ENCODE peak calls at places on chromosomes 4 and X, in seven cellular contexts. Z, V, J, N, D, A and W are unnamed samples.

GRCh38 chrX:50067435-50068292 is 133.1 kb downstream of the AKAP4 start:
- DNase-seq in V (peak), J (no peak), A (no peak), Z (no peak), D (no peak), N (peak), W (peak)

GRCh38 chr4:158176108-158176507 is 3.3 kb upstream of the GASK1B start:
- DNase-seq in V (no peak), D (no peak), J (no peak), Z (no peak), A (no peak), N (no peak), W (peak)

GRCh38 chr4:139633661-139634060 is 32.0 kb upstream of the MGST2 start:
- DNase-seq in Z (peak), N (peak), J (no peak), A (no peak), V (peak), D (no peak), W (peak)

GRCh38 chrX:67636532-67636931 is 92.7 kb downstream of the AR start:
- DNase-seq in V (no peak), D (no peak), J (no peak), Z (no peak), N (no peak), A (peak), W (no peak)

GRCh38 chr4:140027135-140027534 is 126.8 kb downstream of the MAML3 start:
- DNase-seq in A (no peak), N (no peak), Z (no peak), V (no peak), J (no peak), D (no peak), W (no peak)

GRCh38 chrX:118694628-118695027 is 32.8 kb upstream of the IL13RA1 start:
- DNase-seq in N (no peak), Z (no peak), J (no peak), D (no peak), V (no peak), A (no peak), W (no peak)

GRCh38 chr4:133320576-133321170 is 171.6 kb downstream of the PCDH10 start:
- DNase-seq in N (peak), V (peak), D (no peak), A (peak), J (no peak), Z (no peak), W (peak)

GRCh38 chr4:156633846-156634245 is 337.8 kb downstream of the PDGFC start:
- DNase-seq in Z (no peak), A (no peak), N (no peak), V (no peak), D (no peak), J (no peak), W (no peak)

GRCh38 chrX:134886201-134886600 is 104.6 kb upstream of the SMIM10 start:
- DNase-seq in D (no peak), J (no peak), V (peak), Z (no peak), A (peak), N (no peak), W (peak)

GRCh38 chr4:25788839-25789238 is 73.9 kb downstream of the SEL1L3 start:
- DNase-seq in A (no peak), N (no peak), V (no peak), D (no peak), Z (no peak), J (no peak), W (no peak)
- TF ChIP-seq POLR2A in A (no peak), N (no peak), V (no peak), D (no peak), Z (no peak), J (no peak), W (no peak)

GRCh38 chrX:2700405-2701320 is 9.6 kb downstream of the CD99 start:
- DNase-seq in J (no peak), V (no peak), A (no peak), Z (no peak), N (no peak), D (no peak), W (no peak)

GRCh38 chrX:2698604-2699003 is 7.5 kb downstream of the CD99 start:
- DNase-seq in D (no peak), J (no peak), A (no peak), N (no peak), Z (no peak), V (no peak), W (no peak)

GRCh38 chrX:2703991-2704369 is 12.9 kb downstream of the CD99 start:
- DNase-seq in N (no peak), Z (peak), A (no peak), J (no peak), V (no peak), D (no peak), W (no peak)

GRCh38 chrX:2699959-2700358 is 8.9 kb downstream of the CD99 start:
- DNase-seq in A (no peak), J (no peak), D (no peak), Z (no peak), V (no peak), N (no peak), W (no peak)

DNA sequence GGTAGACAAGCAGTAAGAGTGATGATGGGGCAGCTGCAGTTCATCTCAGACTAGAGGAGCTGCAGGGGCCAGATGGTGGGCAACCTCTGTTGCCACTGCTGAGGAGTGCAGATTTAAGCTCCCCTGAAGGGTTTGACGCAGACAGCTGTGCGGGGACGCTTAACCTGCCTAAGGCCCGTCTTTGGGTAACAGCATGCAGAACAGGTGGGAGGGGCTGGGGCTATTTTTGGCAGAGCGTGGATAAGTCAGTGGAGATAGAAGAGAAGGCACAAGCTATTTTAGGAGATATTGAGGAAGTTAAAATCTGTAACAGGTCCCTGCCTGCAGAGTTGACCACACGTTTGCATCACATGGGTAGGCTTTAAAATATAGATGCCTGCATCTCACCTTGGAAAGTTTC is 10.5 kb downstream of the CD99 start:
- DNase-seq in N (no peak), Z (peak), A (no peak), J (no peak), D (no peak), V (no peak), W (no peak)
- TF ChIP-seq POLR2A in N (no peak), Z (no peak), A (no peak), J (no peak), D (no peak), V (no peak), W (no peak)

GRCh38 chrX:54044126-54044876 is at the start of gene PHF8:
- DNase-seq in A (peak), N (peak), J (peak), D (peak), V (peak), Z (peak), W (peak)

GRCh38 chrX:54044877-54045328 is 630 bp upstream of the PHF8 start:
- DNase-seq in Z (no peak), D (no peak), N (no peak), V (peak), J (no peak), A (no peak), W (no peak)

GRCh38 chrX:54043084-54043483 is 1.2 kb downstream of the PHF8 start:
- DNase-seq in Z (no peak), N (no peak), A (no peak), J (no peak), D (no peak), V (no peak), W (no peak)

GRCh38 chrX:54042609-54043010 is 1.7 kb downstream of the PHF8 start:
- DNase-seq in J (peak), V (peak), A (no peak), Z (peak), N (peak), D (no peak), W (peak)

DNA sequence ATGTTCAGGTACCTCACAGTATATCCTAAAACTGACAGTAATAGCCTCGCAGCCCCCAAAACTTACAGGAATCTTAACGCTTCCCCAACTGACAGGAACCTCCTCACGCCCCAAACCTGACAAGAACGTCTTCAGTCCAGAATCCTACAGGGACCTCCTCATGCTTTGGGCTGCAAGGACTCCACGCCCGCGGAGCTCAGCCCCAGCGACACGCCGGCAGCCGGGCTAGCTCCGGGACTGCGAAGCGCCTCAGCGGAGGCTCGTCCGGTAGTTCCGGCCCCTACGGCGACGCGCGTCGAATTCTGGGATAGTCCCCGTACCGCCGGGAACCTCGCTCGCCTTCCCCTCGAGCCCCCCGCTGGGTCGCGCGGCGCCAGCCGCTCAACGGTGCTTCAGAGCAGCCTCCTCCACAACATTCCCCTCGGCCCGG is 562 bp downstream of the PHF8 start:
- DNase-seq in Z (peak), V (no peak), N (no peak), D (no peak), A (no peak), J (peak), W (peak)
- TF ChIP-seq POLR2A in Z (no peak), V (peak), N (peak), D (no peak), A (peak), J (peak), W (no peak)

DNA sequence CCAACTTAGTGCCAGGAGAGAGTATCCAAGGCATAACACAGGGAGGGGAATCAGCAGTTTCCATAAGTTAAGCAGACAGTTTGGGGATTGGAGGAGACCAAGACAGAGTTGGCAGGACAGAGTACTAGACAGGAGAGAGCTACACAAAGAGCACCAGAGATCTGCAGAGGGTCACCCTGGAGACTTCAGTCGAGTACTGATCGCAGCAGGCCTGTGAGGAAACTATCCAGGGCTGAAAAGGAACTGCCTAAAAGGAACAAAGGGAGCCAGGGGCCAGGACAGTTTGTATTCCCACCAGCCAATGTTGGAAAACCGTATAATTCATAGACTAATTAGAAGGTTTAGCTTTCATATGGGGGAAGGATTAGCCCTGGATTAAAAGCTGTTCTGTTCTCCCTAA is 80.6 kb upstream of the ENPP6 start:
- DNase-seq in Z (no peak), J (no peak), A (no peak), N (no peak), V (no peak), D (no peak), W (no peak)
- TF ChIP-seq POLR2A in Z (no peak), J (no peak), A (no peak), N (no peak), V (no peak), D (no peak), W (no peak)